ENCODE peak calls at places on chromosomes 4 and X, in five cellular contexts. A is neuronal stem cell, Q is H1, W is trophoblast cell, R is mesenchymal stem cell. X is an unnamed sample.

GRCh38 chr4:18397681-18398080 is 376.1 kb upstream of the LCORL start:
- DNase-seq in A (no peak), Q (no peak), W (no peak), R (no peak), X (no peak)

GRCh38 chrX:47815901-47816845 is 20.5 kb upstream of the ZNF81 start:
- DNase-seq in A (no peak), Q (no peak), W (no peak), R (no peak), X (peak)

GRCh38 chr4:47686294-47686872 is 151.5 kb downstream of the CORIN start:
- DNase-seq in A (peak), Q (peak), W (peak), R (peak), X (peak)

GRCh38 chrX:129759576-129760061 is 20.1 kb upstream of the SASH3 start:
- DNase-seq in A (no peak), Q (no peak), W (peak), R (peak), X (no peak)

GRCh38 chrX:39759526-39760224 is 338.1 kb downstream of the BCOR start:
- DNase-seq in A (no peak), Q (no peak), W (peak), R (peak), X (no peak)

GRCh38 chr4:174450051-174450450 is 72.2 kb downstream of the HPGD start:
- DNase-seq in A (no peak), Q (no peak), W (no peak), R (peak), X (no peak)

GRCh38 chr4:11424000-11424399 is 4.7 kb downstream of the HS3ST1 start:
- DNase-seq in A (peak), Q (no peak), W (peak), R (peak), X (peak)

GRCh38 chr4:129223955-129224354 is 128.0 kb downstream of the C4orf33 start:
- DNase-seq in A (no peak), Q (no peak), W (no peak), R (peak), X (no peak)

GRCh38 chr4:171714791-171715454 is 98.3 kb upstream of the GALNTL6 start:
- DNase-seq in A (no peak), Q (no peak), W (no peak), R (no peak), X (no peak)

GRCh38 chrX:33607042-33607595 is 395.8 kb upstream of the DMD start:
- DNase-seq in A (no peak), Q (no peak), W (no peak), R (no peak), X (no peak)

GRCh38 chrX:155094468-155095061 is 23.3 kb downstream of the BRCC3 start:
- DNase-seq in A (no peak), Q (no peak), W (no peak), R (peak), X (no peak)

GRCh38 chr4:151169900-151170299 is 70.5 kb downstream of the RPS3A start:
- DNase-seq in A (no peak), Q (no peak), W (no peak), R (peak), X (no peak)

GRCh38 chr4:106142616-106143015 is 173.4 kb downstream of the TBCK start:
- DNase-seq in A (no peak), Q (no peak), W (no peak), R (no peak), X (no peak)

GRCh38 chrX:47321386-47321785 is 49.0 kb upstream of the ZNF157 start:
- DNase-seq in A (peak), Q (peak), W (peak), R (peak), X (peak)

GRCh38 chr4:82005153-82005552 is 368.6 kb downstream of the HNRNPD start:
- DNase-seq in A (no peak), Q (no peak), W (no peak), R (no peak), X (no peak)

GRCh38 chrX:115560978-115561604 is at the start of gene PLS3:
- DNase-seq in A (peak), Q (peak), W (peak), R (peak), X (peak)

GRCh38 chr4:1385373-1386340 is 20.6 kb downstream of the NKX1-1 start:
- DNase-seq in A (no peak), Q (no peak), W (peak), R (no peak), X (no peak)

GRCh38 chr4:40325406-40326019 is 9.6 kb upstream of the CHRNA9 start:
- DNase-seq in A (peak), Q (no peak), W (peak), R (peak), X (no peak)

GRCh38 chrX:153639177-153640044 is 7.6 kb upstream of the DUSP9 start:
- DNase-seq in A (no peak), Q (no peak), W (no peak), R (no peak), X (peak)

GRCh38 chrX:118534716-118535493 is 39.3 kb downstream of the DOCK11 start:
- DNase-seq in A (no peak), Q (no peak), W (no peak), R (no peak), X (no peak)

GRCh38 chr4:69532125-69532524 is 36.4 kb upstream of the UGT2B4 start:
- DNase-seq in A (no peak), Q (no peak), W (no peak), R (no peak), X (no peak)

GRCh38 chr4:105709081-105709450 is 482 bp downstream of the GSTCD start:
- DNase-seq in A (no peak), Q (no peak), W (peak), R (peak), X (no peak)

GRCh38 chrX:110280954-110281353 is 36.9 kb downstream of the AMMECR1 start:
- DNase-seq in A (no peak), Q (no peak), W (no peak), R (no peak), X (no peak)

GRCh38 chrX:131827935-131828334 is 195.2 kb upstream of the STK26 start:
- DNase-seq in A (peak), Q (no peak), W (no peak), R (peak), X (peak)

GRCh38 chr4:138978028-138978585 is 37.5 kb upstream of the NOCT start:
- DNase-seq in A (no peak), Q (no peak), W (no peak), R (no peak), X (peak)

GRCh38 chr4:120446051-120446567 is 379.5 kb upstream of the MAD2L1 start:
- DNase-seq in A (no peak), Q (no peak), W (no peak), R (peak), X (no peak)

GRCh38 chr4:160426233-160426632 is 1323.4 kb downstream of the RAPGEF2 start:
- DNase-seq in A (no peak), Q (no peak), W (no peak), R (no peak), X (no peak)

GRCh38 chr4:68912807-68913206 is 38.8 kb downstream of the UGT2A3 start:
- DNase-seq in A (no peak), Q (no peak), W (no peak), R (no peak), X (no peak)

GRCh38 chr4:138865765-138866164 is 149.8 kb upstream of the NOCT start:
- DNase-seq in A (no peak), Q (no peak), W (no peak), R (no peak), X (no peak)

GRCh38 chrX:124524852-124525251 is 178.5 kb downstream of the SH2D1A start:
- DNase-seq in A (no peak), Q (no peak), W (no peak), R (no peak), X (no peak)

GRCh38 chr4:87165886-87166285 is 54.5 kb downstream of the KLHL8 start:
- DNase-seq in A (no peak), Q (no peak), W (no peak), R (no peak), X (no peak)

GRCh38 chr4:127631420-127631819 is 1.3 kb upstream of the INTU start:
- DNase-seq in A (no peak), Q (no peak), W (no peak), R (no peak), X (no peak)

GRCh38 chrX:24647257-24648058 is at the start of gene PCYT1B:
- DNase-seq in A (no peak), Q (peak), W (peak), R (peak), X (peak)

GRCh38 chr4:170229021-170229420 is 139.3 kb upstream of the AADAT start:
- DNase-seq in A (no peak), Q (no peak), W (no peak), R (no peak), X (no peak)

DNA sequence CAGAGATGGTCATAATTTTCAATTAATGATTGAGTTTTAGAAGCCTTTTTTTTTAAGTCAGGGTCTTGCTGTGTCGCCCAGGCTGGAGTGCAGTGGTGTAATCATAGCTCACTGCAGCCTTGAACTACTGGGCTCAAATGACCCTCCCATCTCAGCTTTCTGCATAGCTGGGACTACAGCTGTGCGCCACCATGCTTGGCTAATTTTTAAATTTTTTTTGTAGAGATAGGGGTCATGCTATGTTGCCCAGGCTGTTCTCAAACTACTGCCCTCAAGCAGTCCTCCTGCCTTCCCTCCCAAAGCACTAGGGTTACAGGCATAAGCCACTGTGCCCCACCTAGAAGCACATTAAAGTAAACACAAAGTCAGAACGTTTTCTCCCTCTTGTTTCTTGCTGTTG is 51.7 kb downstream of the HTT-AS start:
- DNase-seq in A (no peak), Q (no peak), W (peak), R (no peak), X (no peak)
- H2BK12ac ChIP-seq in A (no peak), Q (no peak), W (no peak), R (no peak), X (no peak)

GRCh38 chr4:16889945-16890344 is 8.5 kb downstream of the LDB2 start:
- DNase-seq in A (no peak), Q (no peak), W (no peak), R (no peak), X (no peak)
- H3K18ac ChIP-seq in A (no peak), Q (no peak), W (no peak), R (no peak), X (no peak)

DNA sequence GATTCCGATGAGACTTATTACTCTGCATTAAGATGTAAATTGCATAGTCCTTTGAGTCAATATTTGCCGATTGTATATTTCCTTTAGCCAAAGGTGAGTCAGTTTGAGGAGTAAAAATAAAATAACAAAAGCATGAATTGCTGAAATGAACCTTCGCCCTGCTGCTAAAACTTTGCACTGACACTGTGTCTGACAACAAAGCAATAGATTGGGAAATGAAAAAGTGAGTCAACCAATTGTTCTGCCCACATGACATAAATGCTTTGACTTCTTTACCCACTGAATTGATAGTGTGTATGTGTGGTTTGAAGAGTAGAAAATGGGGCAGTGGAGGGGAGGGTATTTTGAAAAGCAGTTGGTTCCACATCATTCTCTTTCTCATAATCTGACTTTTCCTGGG is 88.4 kb upstream of the AFF2 start:
- DNase-seq in A (no peak), Q (no peak), W (no peak), R (no peak), X (no peak)
- H2BK12ac ChIP-seq in A (no peak), Q (no peak), W (no peak), R (no peak), X (no peak)

DNA sequence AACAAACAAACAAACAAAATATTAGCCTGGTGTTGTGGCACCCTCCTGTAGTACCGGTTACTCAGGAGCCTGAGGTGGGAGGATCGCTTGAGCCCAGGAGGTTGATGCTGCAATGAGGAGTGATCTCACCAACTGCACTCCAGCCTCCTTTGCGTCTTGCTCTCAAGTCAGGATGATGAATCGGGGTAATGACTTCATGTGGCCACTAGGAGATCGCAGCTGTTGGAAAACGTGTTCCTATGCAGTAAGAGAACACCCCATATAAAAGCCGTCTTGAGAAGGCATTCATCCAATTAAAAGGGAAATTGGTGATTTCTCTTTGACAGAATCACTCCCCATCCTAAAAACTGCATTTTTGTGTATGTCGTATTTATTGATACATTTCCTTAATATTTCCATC is 6.9 kb downstream of the CCNB3 start:
- DNase-seq in A (no peak), Q (no peak), W (peak), R (no peak), X (peak)
- H3K18ac ChIP-seq in A (no peak), Q (no peak), W (no peak), R (no peak), X (no peak)

DNA sequence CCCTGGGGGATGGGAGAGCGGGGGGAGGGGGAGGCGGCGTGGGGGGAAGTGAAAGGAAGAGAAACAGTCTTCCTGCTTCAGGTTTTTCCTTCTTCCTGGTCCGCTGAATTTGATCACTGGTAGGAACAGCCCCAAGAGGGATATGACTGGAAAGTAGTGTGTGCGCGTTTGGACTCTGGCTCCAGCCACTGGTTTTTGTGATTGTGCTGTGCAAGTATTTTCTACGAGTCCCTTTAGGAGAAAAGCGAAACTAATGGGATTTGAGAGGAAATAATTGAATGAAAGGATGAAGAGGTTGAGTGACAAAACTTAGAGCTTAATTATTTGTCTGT is 836 bp downstream of the PRRG1 start:
- DNase-seq in A (no peak), Q (no peak), W (no peak), R (peak), X (no peak)
- H2BK12ac ChIP-seq in A (no peak), Q (no peak), W (no peak), R (no peak), X (no peak)

DNA sequence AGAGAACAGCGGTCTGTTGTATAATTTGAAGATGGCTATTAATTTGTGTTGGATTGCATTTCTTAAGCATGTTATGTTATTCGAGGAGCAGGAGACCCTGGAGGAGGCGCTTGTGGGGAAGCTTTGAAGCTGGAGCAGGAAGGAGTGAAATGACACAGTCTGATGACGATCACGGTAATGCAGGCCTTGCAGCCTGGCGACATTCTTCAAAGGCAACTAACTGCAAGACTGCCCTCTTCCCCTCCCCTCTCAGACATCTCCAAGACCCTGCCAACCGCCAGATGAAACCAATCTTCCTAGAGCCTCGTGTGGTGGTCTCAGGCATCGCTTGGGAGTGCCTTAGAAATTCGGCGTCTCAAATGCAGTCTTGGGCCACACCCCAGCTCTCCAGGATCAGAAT is 16.1 kb downstream of the CLCN4 start:
- DNase-seq in A (peak), Q (no peak), W (peak), R (peak), X (no peak)
- H3K18ac ChIP-seq in A (peak), Q (peak), W (peak), R (no peak), X (no peak)

GRCh38 chr4:76246852-76247251 is 4.7 kb upstream of the FAM47E start:
- DNase-seq in A (no peak), Q (no peak), W (no peak), R (no peak), X (no peak)

GRCh38 chr4:76252271-76252653 is 741 bp downstream of the FAM47E start:
- DNase-seq in A (no peak), Q (no peak), W (no peak), R (no peak), X (no peak)

GRCh38 chr4:76251448-76252270 is at the start of gene FAM47E:
- DNase-seq in A (peak), Q (peak), W (peak), R (peak), X (peak)

GRCh38 chr4:76253511-76253910 is 2.0 kb downstream of the FAM47E start:
- DNase-seq in A (no peak), Q (no peak), W (no peak), R (no peak), X (no peak)

GRCh38 chr4:76250962-76251361 is 559 bp upstream of the FAM47E start:
- DNase-seq in A (no peak), Q (no peak), W (no peak), R (no peak), X (no peak)
- H2BK12ac ChIP-seq in A (no peak), Q (peak), W (no peak), R (no peak), X (peak)

GRCh38 chr4:2862528-2862927 is 18.9 kb downstream of the ADD1 start:
- DNase-seq in A (no peak), Q (peak), W (no peak), R (peak), X (peak)

GRCh38 chr4:2863649-2864048 is 20.0 kb downstream of the ADD1 start:
- DNase-seq in A (no peak), Q (no peak), W (no peak), R (no peak), X (no peak)

GRCh38 chr4:2860391-2861348 is 17.0 kb downstream of the ADD1 start:
- DNase-seq in A (no peak), Q (no peak), W (peak), R (peak), X (peak)

GRCh38 chr4:2859514-2859913 is 15.9 kb downstream of the ADD1 start:
- DNase-seq in A (no peak), Q (no peak), W (no peak), R (no peak), X (no peak)

DNA sequence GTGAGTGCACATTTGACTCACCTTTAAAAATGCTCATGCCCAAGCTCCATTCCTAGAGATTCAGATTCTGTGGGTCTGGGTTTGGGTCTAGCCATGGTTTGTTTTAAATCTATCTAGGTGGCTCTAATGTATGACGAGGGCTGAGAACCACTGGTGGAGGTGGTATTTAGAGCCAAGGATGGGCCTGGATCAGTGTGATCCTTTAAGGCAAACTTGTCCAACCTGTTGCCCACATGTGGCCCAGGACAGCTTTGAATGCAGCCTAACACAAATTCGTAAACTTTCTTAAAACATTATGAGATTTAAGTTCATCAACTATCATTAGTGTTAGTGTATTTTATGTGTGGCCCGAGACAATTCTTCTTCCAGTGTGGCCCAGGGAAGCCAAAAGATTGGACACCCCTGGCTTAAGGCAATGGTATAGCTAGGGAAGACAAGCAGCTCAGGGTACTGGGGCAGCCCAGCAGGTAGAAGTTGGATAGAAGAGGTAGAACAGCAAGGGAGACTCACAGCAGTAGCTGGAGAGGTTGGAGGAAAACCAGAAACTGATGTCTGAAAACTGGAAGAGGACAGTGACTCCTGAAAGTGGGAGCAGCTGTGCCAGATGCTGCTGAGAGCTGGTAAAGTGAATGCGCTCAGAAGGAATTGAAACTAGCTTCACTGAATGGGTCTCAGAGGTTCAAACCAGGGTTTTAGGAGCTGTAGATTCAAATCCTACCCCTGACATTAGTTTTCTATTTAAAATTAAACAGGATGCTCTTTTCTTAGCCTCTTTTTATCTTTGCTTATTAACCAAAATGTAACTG is 18.2 kb downstream of the ADD1 start:
- DNase-seq in A (no peak), Q (no peak), W (peak), R (peak), X (no peak)
- H3K18ac ChIP-seq in A (no peak), Q (no peak), W (no peak), R (no peak), X (no peak)

DNA sequence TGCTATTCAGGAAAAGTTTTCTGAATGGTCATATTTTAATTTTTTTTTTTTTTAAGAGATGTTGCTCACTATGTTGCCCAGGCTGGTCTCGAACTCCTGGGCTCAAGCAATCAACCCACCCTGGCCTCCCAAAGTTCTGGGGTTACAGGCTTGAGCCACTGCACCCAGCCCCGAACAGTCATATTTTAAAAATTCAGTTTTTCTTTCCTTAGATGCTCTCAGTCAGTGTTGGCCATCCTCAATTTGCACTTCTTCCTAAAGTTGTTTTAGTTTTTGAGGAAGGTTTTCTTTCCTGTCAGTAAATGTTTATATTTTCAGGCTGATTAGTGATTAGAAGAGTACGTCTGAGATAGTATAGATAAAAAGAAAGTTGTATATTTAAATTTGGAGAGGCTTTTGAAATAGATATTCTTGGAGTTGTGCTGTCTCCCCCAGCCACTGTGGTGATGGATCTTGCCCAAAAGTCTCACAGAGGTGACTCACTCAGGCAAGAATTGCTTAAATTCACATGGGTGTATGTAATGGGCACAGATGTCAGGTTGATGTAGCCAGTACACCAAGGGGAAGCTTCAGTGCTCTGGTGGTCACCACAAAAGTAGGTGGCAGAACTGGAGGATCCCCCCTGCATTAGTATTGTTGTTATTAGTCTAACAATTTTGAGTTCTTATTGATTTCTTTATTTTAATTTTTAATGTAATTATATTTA is 72.2 kb upstream of the ELOVL6 start:
- DNase-seq in A (no peak), Q (no peak), W (no peak), R (peak), X (no peak)
- H2BK12ac ChIP-seq in A (no peak), Q (no peak), W (no peak), R (no peak), X (no peak)

X was measured in H9.